ENCODE peak calls at places on chromosomes 6 and 20, in six cellular contexts. One of them, this sample, is unnamed.

GRCh38 chr6:148146717-148147116 is 195.9 kb upstream of the SASH1 start:
- DNase-seq in A549: no peak
- DNase-seq in mucosa of descending colon: no peak
- DNase-seq in fibroblast of the aortic adventitia: peak
- DNase-seq in esophagus muscularis mucosa: no peak
- DNase-seq in SJSA1: no peak
- DNase-seq in this sample: peak

GRCh38 chr6:78639505-78640110 is 227.7 kb upstream of the IRAK1BP1 start:
- DNase-seq in SJSA1: no peak
- DNase-seq in fibroblast of the aortic adventitia: no peak
- DNase-seq in A549: no peak
- DNase-seq in esophagus muscularis mucosa: no peak
- DNase-seq in mucosa of descending colon: no peak
- DNase-seq in this sample: no peak

GRCh38 chr6:166619912-166620311 is 7.1 kb downstream of the RPS6KA2 start:
- DNase-seq in fibroblast of the aortic adventitia: peak
- DNase-seq in A549: no peak
- DNase-seq in esophagus muscularis mucosa: no peak
- DNase-seq in SJSA1: peak
- DNase-seq in mucosa of descending colon: no peak
- DNase-seq in this sample: peak

GRCh38 chr20:25288291-25289181 is 40.7 kb downstream of the PYGB start:
- DNase-seq in mucosa of descending colon: no peak
- DNase-seq in esophagus muscularis mucosa: no peak
- DNase-seq in A549: no peak
- DNase-seq in SJSA1: no peak
- DNase-seq in fibroblast of the aortic adventitia: no peak
- DNase-seq in this sample: no peak

GRCh38 chr6:83215131-83216047 is 22.2 kb downstream of the RWDD2A start:
- DNase-seq in fibroblast of the aortic adventitia: peak
- DNase-seq in esophagus muscularis mucosa: no peak
- DNase-seq in SJSA1: peak
- DNase-seq in mucosa of descending colon: peak
- DNase-seq in A549: peak
- DNase-seq in this sample: peak

GRCh38 chr6:3209114-3210023 is 18.1 kb downstream of the TUBB2B start:
- DNase-seq in SJSA1: peak
- DNase-seq in fibroblast of the aortic adventitia: peak
- DNase-seq in mucosa of descending colon: peak
- DNase-seq in esophagus muscularis mucosa: no peak
- DNase-seq in A549: peak
- DNase-seq in this sample: peak

GRCh38 chr20:38132156-38132909 is 32.7 kb downstream of the TGM2 start:
- DNase-seq in SJSA1: no peak
- DNase-seq in esophagus muscularis mucosa: no peak
- DNase-seq in fibroblast of the aortic adventitia: no peak
- DNase-seq in mucosa of descending colon: no peak
- DNase-seq in A549: no peak
- DNase-seq in this sample: no peak

GRCh38 chr20:4555188-4555893 is 166.4 kb upstream of the PRND start:
- DNase-seq in esophagus muscularis mucosa: no peak
- DNase-seq in mucosa of descending colon: peak
- DNase-seq in fibroblast of the aortic adventitia: peak
- DNase-seq in A549: peak
- DNase-seq in SJSA1: peak
- DNase-seq in this sample: peak

GRCh38 chr6:165845488-165845887 is 182.4 kb upstream of the PDE10A start:
- DNase-seq in mucosa of descending colon: no peak
- DNase-seq in A549: no peak
- DNase-seq in SJSA1: no peak
- DNase-seq in fibroblast of the aortic adventitia: peak
- DNase-seq in esophagus muscularis mucosa: peak
- DNase-seq in this sample: peak

GRCh38 chr6:136696238-136696637 is 96.0 kb downstream of the MAP3K5 start:
- DNase-seq in fibroblast of the aortic adventitia: no peak
- DNase-seq in mucosa of descending colon: no peak
- DNase-seq in esophagus muscularis mucosa: no peak
- DNase-seq in A549: no peak
- DNase-seq in SJSA1: no peak
- DNase-seq in this sample: peak

GRCh38 chr6:167736486-167737204 is 90.1 kb upstream of the AFDN start:
- DNase-seq in esophagus muscularis mucosa: no peak
- DNase-seq in SJSA1: no peak
- DNase-seq in A549: no peak
- DNase-seq in fibroblast of the aortic adventitia: no peak
- DNase-seq in mucosa of descending colon: no peak
- DNase-seq in this sample: no peak

GRCh38 chr6:15436451-15436850 is 190.6 kb downstream of the JARID2 start:
- DNase-seq in SJSA1: no peak
- DNase-seq in mucosa of descending colon: no peak
- DNase-seq in A549: no peak
- DNase-seq in fibroblast of the aortic adventitia: no peak
- DNase-seq in esophagus muscularis mucosa: no peak
- DNase-seq in this sample: no peak

GRCh38 chr6:142853244-142854180 is 91.5 kb downstream of the HIVEP2 start:
- DNase-seq in SJSA1: peak
- DNase-seq in fibroblast of the aortic adventitia: no peak
- DNase-seq in mucosa of descending colon: no peak
- DNase-seq in A549: no peak
- DNase-seq in esophagus muscularis mucosa: no peak
- DNase-seq in this sample: no peak

GRCh38 chr20:51529758-51530157 is 12.8 kb downstream of the NFATC2 start:
- DNase-seq in fibroblast of the aortic adventitia: no peak
- DNase-seq in mucosa of descending colon: peak
- DNase-seq in A549: no peak
- DNase-seq in esophagus muscularis mucosa: no peak
- DNase-seq in SJSA1: no peak
- DNase-seq in this sample: no peak

GRCh38 chr6:33818293-33818692 is 14.5 kb upstream of the MLN start:
- DNase-seq in A549: no peak
- DNase-seq in SJSA1: no peak
- DNase-seq in esophagus muscularis mucosa: no peak
- DNase-seq in fibroblast of the aortic adventitia: no peak
- DNase-seq in mucosa of descending colon: no peak
- DNase-seq in this sample: no peak

GRCh38 chr6:33197431-33198048 is 2.9 kb downstream of the RXRB start:
- DNase-seq in fibroblast of the aortic adventitia: peak
- DNase-seq in mucosa of descending colon: peak
- DNase-seq in esophagus muscularis mucosa: no peak
- DNase-seq in SJSA1: no peak
- DNase-seq in A549: peak
- DNase-seq in this sample: peak

GRCh38 chr20:59403261-59403961 is 103.0 kb downstream of the EDN3 start:
- DNase-seq in esophagus muscularis mucosa: no peak
- DNase-seq in SJSA1: no peak
- DNase-seq in A549: peak
- DNase-seq in mucosa of descending colon: peak
- DNase-seq in fibroblast of the aortic adventitia: no peak
- DNase-seq in this sample: no peak

GRCh38 chr6:109010703-109011102 is 83.9 kb downstream of the SESN1 start:
- DNase-seq in A549: no peak
- DNase-seq in SJSA1: no peak
- DNase-seq in fibroblast of the aortic adventitia: no peak
- DNase-seq in esophagus muscularis mucosa: no peak
- DNase-seq in mucosa of descending colon: no peak
- DNase-seq in this sample: no peak

GRCh38 chr6:131602913-131603312 is 25.1 kb downstream of the MED23 start:
- DNase-seq in esophagus muscularis mucosa: no peak
- DNase-seq in SJSA1: no peak
- DNase-seq in fibroblast of the aortic adventitia: peak
- DNase-seq in mucosa of descending colon: no peak
- DNase-seq in A549: peak
- DNase-seq in this sample: peak

GRCh38 chr6:138198430-138199091 is 19.7 kb downstream of the PBOV1 start:
- DNase-seq in esophagus muscularis mucosa: peak
- DNase-seq in SJSA1: no peak
- DNase-seq in fibroblast of the aortic adventitia: no peak
- DNase-seq in mucosa of descending colon: no peak
- DNase-seq in A549: no peak
- DNase-seq in this sample: no peak

GRCh38 chr6:138197570-138197969 is 20.7 kb downstream of the PBOV1 start:
- DNase-seq in fibroblast of the aortic adventitia: no peak
- DNase-seq in SJSA1: no peak
- DNase-seq in mucosa of descending colon: no peak
- DNase-seq in esophagus muscularis mucosa: peak
- DNase-seq in A549: no peak
- DNase-seq in this sample: no peak

GRCh38 chr6:138194221-138194620 is 24.1 kb downstream of the PBOV1 start:
- DNase-seq in fibroblast of the aortic adventitia: no peak
- DNase-seq in SJSA1: no peak
- DNase-seq in esophagus muscularis mucosa: no peak
- DNase-seq in mucosa of descending colon: peak
- DNase-seq in A549: no peak
- DNase-seq in this sample: no peak

DNA sequence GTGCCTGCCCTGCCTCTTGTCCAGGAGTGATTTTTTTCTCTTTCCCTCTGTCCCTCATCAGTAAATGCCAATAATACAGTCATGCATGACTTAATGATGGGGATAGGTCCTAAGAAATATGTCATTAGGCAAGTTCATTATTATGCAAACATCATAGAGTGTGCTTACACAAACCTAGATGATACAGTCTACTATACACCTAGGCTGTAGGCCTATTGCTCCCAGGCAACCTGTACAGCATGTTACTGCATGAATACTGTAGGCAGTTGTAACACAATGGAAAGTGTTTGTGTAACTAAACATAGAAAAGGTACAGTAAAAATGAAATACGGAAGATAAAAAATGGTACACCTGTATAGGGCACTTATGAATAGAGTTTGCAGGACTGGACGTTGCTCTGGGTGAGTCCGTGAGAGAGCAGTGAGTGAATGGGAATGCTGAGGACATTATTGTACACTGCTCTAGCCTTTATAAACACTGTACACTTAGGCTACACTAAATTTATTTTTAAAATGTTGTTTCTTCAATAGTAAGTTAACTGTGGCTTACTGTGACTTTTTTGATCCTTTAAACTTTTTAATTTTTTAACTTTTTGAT is 22.1 kb downstream of the PBOV1 start:
- DNase-seq in SJSA1: no peak
- DNase-seq in mucosa of descending colon: no peak
- DNase-seq in esophagus muscularis mucosa: peak
- DNase-seq in fibroblast of the aortic adventitia: no peak
- DNase-seq in A549: no peak
- DNase-seq in this sample: no peak
- H3K4me3 ChIP-seq in SJSA1: no peak
- H3K4me3 ChIP-seq in mucosa of descending colon: no peak
- H3K4me3 ChIP-seq in esophagus muscularis mucosa: no peak
- H3K4me3 ChIP-seq in fibroblast of the aortic adventitia: no peak
- H3K4me3 ChIP-seq in A549: no peak
- H3K4me3 ChIP-seq in this sample: no peak

GRCh38 chr6:90654166-90654565 is 67.3 kb upstream of the MAP3K7 start:
- DNase-seq in mucosa of descending colon: no peak
- DNase-seq in fibroblast of the aortic adventitia: no peak
- DNase-seq in esophagus muscularis mucosa: no peak
- DNase-seq in SJSA1: no peak
- DNase-seq in A549: no peak
- DNase-seq in this sample: no peak

GRCh38 chr6:90660971-90661370 is 74.1 kb upstream of the MAP3K7 start:
- DNase-seq in mucosa of descending colon: no peak
- DNase-seq in fibroblast of the aortic adventitia: no peak
- DNase-seq in A549: no peak
- DNase-seq in SJSA1: no peak
- DNase-seq in esophagus muscularis mucosa: peak
- DNase-seq in this sample: no peak

GRCh38 chr6:90654806-90655205 is 67.9 kb upstream of the MAP3K7 start:
- DNase-seq in A549: no peak
- DNase-seq in esophagus muscularis mucosa: no peak
- DNase-seq in mucosa of descending colon: no peak
- DNase-seq in fibroblast of the aortic adventitia: no peak
- DNase-seq in SJSA1: no peak
- DNase-seq in this sample: no peak

GRCh38 chr6:90656325-90656724 is 69.5 kb upstream of the MAP3K7 start:
- DNase-seq in fibroblast of the aortic adventitia: no peak
- DNase-seq in mucosa of descending colon: no peak
- DNase-seq in A549: no peak
- DNase-seq in SJSA1: no peak
- DNase-seq in esophagus muscularis mucosa: peak
- DNase-seq in this sample: no peak

DNA sequence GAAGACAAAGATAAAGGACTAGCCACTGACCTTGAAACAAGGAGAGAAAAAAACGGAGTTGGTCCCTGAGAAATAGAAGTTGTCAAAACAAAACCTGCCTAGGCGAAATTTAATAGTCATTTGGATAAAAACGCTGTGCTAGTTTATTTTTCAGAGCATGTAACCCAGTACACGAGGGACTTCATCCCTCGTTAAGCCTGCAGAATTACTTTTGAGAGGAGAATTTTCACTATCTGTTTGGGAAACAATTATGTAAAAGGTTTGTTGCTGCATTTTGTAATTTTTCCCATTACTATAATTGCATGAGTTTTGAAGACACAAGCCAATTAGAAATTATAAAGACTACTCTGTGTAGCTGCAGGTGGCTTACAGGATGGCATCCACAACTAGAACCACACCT is 71.6 kb upstream of the MAP3K7 start:
- DNase-seq in A549: no peak
- DNase-seq in mucosa of descending colon: no peak
- DNase-seq in SJSA1: no peak
- DNase-seq in esophagus muscularis mucosa: no peak
- DNase-seq in fibroblast of the aortic adventitia: no peak
- DNase-seq in this sample: no peak
- H3K4me3 ChIP-seq in A549: no peak
- H3K4me3 ChIP-seq in mucosa of descending colon: no peak
- H3K4me3 ChIP-seq in SJSA1: no peak
- H3K4me3 ChIP-seq in esophagus muscularis mucosa: no peak
- H3K4me3 ChIP-seq in fibroblast of the aortic adventitia: no peak
- H3K4me3 ChIP-seq in this sample: no peak

DNA sequence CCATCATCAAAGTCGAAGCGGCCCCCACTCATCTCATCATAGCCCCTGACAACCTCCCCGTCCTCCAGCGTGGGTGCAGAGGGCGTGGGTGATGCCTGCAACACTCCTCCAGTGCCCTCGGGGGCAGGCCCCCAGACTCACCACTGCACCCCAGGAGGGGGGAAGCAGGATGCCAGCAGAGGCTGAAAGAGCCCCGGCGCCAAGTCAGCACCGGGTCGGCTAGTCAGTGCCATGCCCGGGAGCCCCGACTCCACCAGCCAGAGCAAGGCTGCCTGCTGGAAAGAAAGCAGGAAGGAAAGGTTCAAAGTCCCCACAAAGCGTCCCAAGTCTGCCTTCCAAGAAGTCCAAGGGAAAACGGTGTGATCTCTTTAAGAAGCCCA is 324 bp downstream of the JPH2 start:
- DNase-seq in esophagus muscularis mucosa: peak
- DNase-seq in A549: no peak
- DNase-seq in fibroblast of the aortic adventitia: no peak
- DNase-seq in mucosa of descending colon: peak
- DNase-seq in SJSA1: no peak
- DNase-seq in this sample: no peak
- H3K4me3 ChIP-seq in esophagus muscularis mucosa: peak
- H3K4me3 ChIP-seq in A549: peak
- H3K4me3 ChIP-seq in fibroblast of the aortic adventitia: peak
- H3K4me3 ChIP-seq in mucosa of descending colon: no peak
- H3K4me3 ChIP-seq in SJSA1: peak
- H3K4me3 ChIP-seq in this sample: peak

DNA sequence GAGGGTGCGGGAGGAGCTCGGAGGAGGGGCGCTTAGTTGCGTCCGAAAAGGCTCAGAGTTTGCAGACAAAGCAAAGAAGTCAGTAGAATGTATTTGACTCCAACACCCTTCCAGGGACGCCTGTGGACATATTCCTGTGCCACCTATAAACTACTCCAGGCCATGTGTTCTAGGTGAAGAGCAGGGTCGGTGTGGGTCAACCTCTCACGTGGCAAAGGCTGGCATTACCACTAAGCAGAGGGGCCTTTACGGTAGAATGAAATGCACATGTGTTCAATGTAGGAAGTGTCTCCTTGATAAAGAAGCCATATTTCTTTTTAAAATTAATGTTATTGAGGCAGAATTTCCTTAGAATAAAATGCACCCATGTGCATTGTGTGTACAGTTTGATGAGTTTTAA is 15.4 kb downstream of the SIRT5 start:
- DNase-seq in A549: no peak
- DNase-seq in esophagus muscularis mucosa: peak
- DNase-seq in fibroblast of the aortic adventitia: no peak
- DNase-seq in SJSA1: no peak
- DNase-seq in mucosa of descending colon: no peak
- DNase-seq in this sample: no peak
- H3K4me3 ChIP-seq in A549: no peak
- H3K4me3 ChIP-seq in esophagus muscularis mucosa: no peak
- H3K4me3 ChIP-seq in fibroblast of the aortic adventitia: no peak
- H3K4me3 ChIP-seq in SJSA1: no peak
- H3K4me3 ChIP-seq in mucosa of descending colon: no peak
- H3K4me3 ChIP-seq in this sample: no peak

This sample was measured in cardiac fibroblast.